ENCODE peak calls at places on chromosomes 4 and X, in ten cellular contexts. D is psoas muscle, A is neural progenitor cell, O is fibroblast of pulmonary artery, J is lower lobe of right lung, F is nephron progenitor cell, C is GM23338, B is neural crest cell, Q is heart right ventricle, I is foreskin fibroblast. K is an unnamed sample.

GRCh38 chr4:7549866-7550265 is 115.1 kb upstream of the PSAPL1 start:
- DNase-seq in I (no peak), D (no peak), B (no peak), A (no peak), O (no peak), F (no peak), C (no peak), Q (no peak), J (no peak), K (no peak)

GRCh38 chrX:153443476-153444332 is 2.2 kb downstream of the TREX2 start:
- DNase-seq in Q (no peak), J (no peak), O (no peak), I (peak), B (no peak), C (no peak), F (no peak), D (no peak), A (no peak), K (no peak)

GRCh38 chrX:1009771-1010170 is 202.7 kb downstream of the CRLF2 start:
- DNase-seq in C (no peak), I (no peak), J (no peak), B (no peak), Q (no peak), D (no peak), O (no peak), F (peak), A (no peak), K (no peak)

GRCh38 chrX:69027181-69028005 is 137.9 kb downstream of the PJA1 start:
- DNase-seq in O (peak), I (no peak), B (no peak), F (peak), C (no peak), D (no peak), Q (no peak), A (no peak), J (no peak), K (no peak)

GRCh38 chr4:10783351-10783750 is 98.8 kb upstream of the CLNK start:
- DNase-seq in D (no peak), J (no peak), I (peak), F (no peak), B (no peak), O (peak), C (no peak), A (no peak), Q (no peak), K (no peak)

GRCh38 chr4:115841873-115842272 is 728.5 kb upstream of the NDST4 start:
- DNase-seq in F (no peak), Q (no peak), O (no peak), J (no peak), A (no peak), B (no peak), I (no peak), C (no peak), D (no peak), K (no peak)

GRCh38 chrX:11533211-11533651 is 132.5 kb downstream of the ARHGAP6 start:
- DNase-seq in C (peak), B (no peak), D (no peak), O (peak), J (no peak), Q (no peak), A (peak), F (no peak), I (peak), K (no peak)

GRCh38 chrX:119694601-119695534 is 1.9 kb upstream of the SEPTIN6 start:
- DNase-seq in D (no peak), Q (no peak), J (no peak), B (no peak), F (no peak), C (peak), A (peak), I (peak), O (no peak), K (peak)

GRCh38 chrX:9670136-9670905 is 95.3 kb downstream of the GPR143 start:
- DNase-seq in J (no peak), F (no peak), Q (no peak), O (peak), I (peak), D (no peak), B (no peak), A (no peak), C (no peak), K (no peak)

GRCh38 chr4:187184513-187184912 is 460.9 kb upstream of the FAT1 start:
- DNase-seq in O (no peak), J (no peak), F (no peak), B (no peak), A (peak), Q (no peak), I (no peak), D (no peak), C (no peak), K (peak)

GRCh38 chr4:120466429-120466828 is 399.8 kb upstream of the MAD2L1 start:
- DNase-seq in F (peak), B (no peak), I (peak), A (peak), Q (no peak), D (no peak), C (peak), J (no peak), O (no peak), K (no peak)

GRCh38 chrX:129629837-129630236 is 24.9 kb downstream of the APLN start:
- DNase-seq in D (peak), Q (no peak), C (no peak), O (no peak), F (no peak), I (no peak), A (no peak), J (no peak), B (no peak), K (no peak)

GRCh38 chrX:39002466-39002865 is 201.2 kb downstream of the MID1IP1 start:
- DNase-seq in A (no peak), I (no peak), D (no peak), C (no peak), B (no peak), J (no peak), F (no peak), O (no peak), Q (no peak), K (no peak)

GRCh38 chrX:73851014-73852009 is 288.3 kb downstream of the CHIC1 start:
- DNase-seq in O (no peak), Q (no peak), I (no peak), C (no peak), B (no peak), A (no peak), J (no peak), D (peak), F (no peak), K (no peak)

GRCh38 chr4:74675673-74676279 is 118.5 kb downstream of the BTC start:
- DNase-seq in I (peak), O (peak), D (no peak), Q (no peak), F (peak), C (peak), A (peak), J (no peak), B (peak), K (no peak)

GRCh38 chr4:174520655-174521054 is 1.6 kb downstream of the HPGD start:
- DNase-seq in A (no peak), J (no peak), Q (no peak), C (no peak), O (no peak), B (no peak), D (no peak), I (no peak), F (no peak), K (no peak)

GRCh38 chrX:35726176-35726575 is 72.0 kb upstream of the MAGEB16 start:
- DNase-seq in I (no peak), O (peak), C (peak), J (no peak), F (no peak), Q (no peak), A (no peak), D (no peak), B (no peak), K (no peak)
- TF ChIP-seq CTCF in I (no peak), O (peak), C (no peak), J (no peak), F (no peak), Q (no peak), A (peak), D (no peak), B (peak), K (peak)

GRCh38 chrX:16469870-16470269 is 180.1 kb upstream of the S100G start:
- DNase-seq in J (no peak), A (peak), D (no peak), F (no peak), I (no peak), Q (no peak), C (peak), O (no peak), B (no peak), K (no peak)
- TF ChIP-seq CTCF in J (no peak), A (peak), D (no peak), F (no peak), I (no peak), Q (no peak), C (peak), O (peak), B (no peak), K (no peak)

GRCh38 chr4:99945718-99946345 is 586 bp downstream of the DNAJB14 start:
- DNase-seq in D (no peak), B (no peak), J (no peak), C (peak), A (no peak), O (peak), I (peak), F (no peak), Q (no peak), K (no peak)
- TF ChIP-seq CTCF in D (no peak), B (no peak), J (no peak), C (no peak), A (no peak), O (peak), I (no peak), F (no peak), Q (no peak), K (no peak)

DNA sequence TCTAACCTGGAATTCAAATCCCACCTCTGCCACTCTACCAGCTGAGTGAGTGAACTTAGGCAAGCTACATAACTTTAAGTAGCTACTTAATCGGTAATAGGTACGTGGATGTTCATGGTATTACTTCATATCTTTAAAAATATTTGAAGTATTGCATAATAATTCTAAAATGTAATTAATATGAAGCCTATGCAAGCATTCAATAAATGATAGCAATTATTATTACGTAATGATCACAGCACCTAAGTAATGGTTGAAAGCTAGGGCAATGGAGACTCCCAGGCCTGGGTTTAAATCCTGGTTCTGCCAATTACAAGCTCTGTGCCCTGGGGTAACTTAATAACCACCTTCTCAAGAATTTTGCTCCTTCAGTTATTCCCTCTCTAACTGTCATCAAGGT is 26.7 kb downstream of the LHFPL1 start:
- DNase-seq in Q (no peak), D (no peak), J (no peak), O (no peak), C (no peak), I (no peak), F (no peak), B (no peak), A (no peak), K (no peak)
- TF ChIP-seq CTCF in Q (no peak), D (no peak), J (no peak), O (no peak), C (no peak), I (no peak), F (no peak), B (no peak), A (no peak), K (no peak)

GRCh38 chr4:109574443-109574850 is 14.4 kb downstream of the MCUB start:
- DNase-seq in C (peak), A (no peak), F (no peak), I (peak), O (peak), J (no peak), Q (no peak), B (no peak), D (no peak), K (no peak)
- TF ChIP-seq CTCF in C (peak), A (peak), F (no peak), I (no peak), O (peak), J (peak), Q (peak), B (no peak), D (no peak), K (no peak)

DNA sequence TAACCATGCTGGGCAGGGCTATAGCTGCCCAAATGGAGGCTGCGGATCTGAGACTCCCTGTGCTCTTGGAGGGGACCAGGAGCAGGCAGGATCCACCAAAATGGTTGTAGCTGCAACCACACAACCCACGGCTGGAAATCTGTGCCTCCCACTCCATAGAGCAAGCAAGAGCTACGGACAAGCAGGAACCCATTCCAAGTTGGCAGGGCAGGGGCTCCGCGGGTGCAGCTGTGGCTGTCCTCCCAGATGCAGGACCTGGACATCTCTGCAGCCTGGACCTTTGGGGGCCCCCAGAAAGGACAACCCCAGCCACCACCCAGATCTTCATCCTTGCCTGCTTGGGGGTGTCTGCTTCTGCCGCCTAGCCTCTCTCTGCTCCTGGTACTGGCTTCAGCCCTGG is 154.1 kb upstream of the TRAM1L1 start:
- DNase-seq in F (no peak), C (no peak), D (no peak), J (no peak), A (no peak), Q (no peak), B (no peak), I (no peak), O (no peak), K (no peak)
- TF ChIP-seq CTCF in F (no peak), C (no peak), D (no peak), J (no peak), A (no peak), Q (no peak), B (no peak), I (no peak), O (no peak), K (no peak)

GRCh38 chr4:48779095-48779997 is 733 bp downstream of the FRYL start:
- DNase-seq in J (peak), C (peak), A (peak), B (peak), D (peak), I (peak), Q (peak), F (peak), O (peak), K (peak)
- TF ChIP-seq CTCF in J (peak), C (no peak), A (no peak), B (no peak), D (peak), I (no peak), Q (peak), F (no peak), O (no peak), K (no peak)

DNA sequence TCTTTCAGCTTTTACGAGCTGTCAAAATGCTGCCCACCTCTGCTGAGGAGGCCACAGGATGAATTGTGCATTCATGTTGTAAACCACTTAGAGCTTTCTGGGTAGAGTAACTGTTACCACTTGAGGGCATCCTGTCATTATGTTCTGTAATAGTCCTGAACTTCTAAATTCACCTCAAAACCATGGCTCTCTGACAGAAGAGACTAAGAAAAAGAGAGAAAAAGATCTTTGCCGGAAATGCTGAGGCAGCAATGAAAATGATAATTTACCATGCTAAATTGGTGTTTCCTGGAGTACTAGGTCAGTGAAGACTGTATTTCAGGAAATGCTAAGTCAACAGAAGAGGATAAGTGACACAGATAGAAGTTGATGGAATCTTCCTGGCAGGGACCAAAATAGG is 942.3 kb upstream of the SLIT2 start:
- DNase-seq in O (peak), F (no peak), I (peak), C (peak), J (no peak), D (no peak), Q (no peak), A (peak), B (no peak), K (no peak)
- TF ChIP-seq CTCF in O (peak), F (no peak), I (peak), C (peak), J (peak), D (no peak), Q (peak), A (peak), B (no peak), K (no peak)

K was measured in glutamatergic neuron.